ENCODE peak calls at places on chromosomes 12 and 14, in six cellular contexts. G, N, A, E, O and H are unnamed samples.

GRCh38 chr14:89493406-89493805 is 76.4 kb upstream of the FOXN3 start:
- DNase-seq in G (no peak), N (no peak), A (no peak), E (no peak), O (no peak), H (no peak)

GRCh38 chr12:12803186-12803585 is 10.0 kb upstream of the DDX47 start:
- DNase-seq in G (peak), N (peak), A (peak), E (peak), O (peak), H (peak)

GRCh38 chr14:91872517-91873470 is 5.5 kb upstream of the TC2N start:
- DNase-seq in G (peak), N (no peak), A (peak), E (peak), O (peak), H (peak)

GRCh38 chr12:79370021-79370420 is 320.7 kb downstream of the PAWR start:
- DNase-seq in G (no peak), N (no peak), A (no peak), E (no peak), O (no peak), H (no peak)

GRCh38 chr14:39426605-39427004 is 5.6 kb downstream of the FBXO33 start:
- DNase-seq in G (peak), N (peak), A (peak), E (peak), O (peak), H (peak)

GRCh38 chr12:58530421-58531067 is 389.8 kb downstream of the LRIG3 start:
- DNase-seq in G (peak), N (no peak), A (no peak), E (peak), O (no peak), H (peak)

GRCh38 chr12:29043069-29043468 is 106.0 kb upstream of the FAR2 start:
- DNase-seq in G (peak), N (no peak), A (no peak), E (peak), O (no peak), H (no peak)

GRCh38 chr12:51548241-51548640 is 42.8 kb upstream of the SCN8A start:
- DNase-seq in G (no peak), N (no peak), A (no peak), E (no peak), O (no peak), H (no peak)